ENCODE peak calls at places on chromosomes 11 and 22, in six cellular contexts. X, T, S, P, A and L are unnamed samples.

GRCh38 chr11:96267490-96268010 is 75.4 kb downstream of the MAML2 start:
- DNase-seq in X (peak; percentile 95), A (peak; percentile 54), P (no peak), S (no peak), T (no peak), L (peak; percentile 47)

GRCh38 chr11:9765320-9766101 is 101.6 kb downstream of the SWAP70 start:
- DNase-seq in A (no peak), P (no peak), S (peak; percentile 55), X (no peak), T (peak; percentile 92), L (no peak)

GRCh38 chr11:44308923-44309482 is 936 bp downstream of the ALX4 start:
- DNase-seq in X (no peak), S (no peak), P (no peak), T (no peak), A (no peak), L (no peak)

GRCh38 chr11:17764446-17765218 is 30.1 kb downstream of the KCNC1 start:
- DNase-seq in T (no peak), S (no peak), A (no peak), X (no peak), P (no peak), L (no peak)

GRCh38 chr22:29840498-29840897 is 2.4 kb upstream of the ASCC2 start:
- DNase-seq in S (no peak), A (no peak), T (no peak), P (no peak), X (no peak), L (no peak)

GRCh38 chr11:128582496-128583366 is 4.6 kb downstream of the ETS1 start:
- DNase-seq in T (no peak), A (no peak), X (no peak), P (no peak), S (no peak), L (no peak)

GRCh38 chr11:61685611-61685955 is 5.4 kb downstream of the DAGLA start:
- DNase-seq in T (no peak), A (no peak), P (no peak), S (no peak), X (no peak), L (no peak)

GRCh38 chr22:27663812-27664211 is 137.7 kb downstream of the MN1 start:
- DNase-seq in P (no peak), A (no peak), X (no peak), T (no peak), S (no peak), L (no peak)

GRCh38 chr11:2767751-2768150 is 68.0 kb upstream of the KCNQ1OT1 start:
- DNase-seq in A (no peak), X (no peak), P (no peak), T (no peak), S (no peak), L (no peak)

GRCh38 chr11:24963879-24964278 is 467.0 kb downstream of the LUZP2 start:
- DNase-seq in S (no peak), X (no peak), P (no peak), T (no peak), A (no peak), L (no peak)

GRCh38 chr22:30430933-30431332 is 5.4 kb downstream of the MTFP1 start:
- DNase-seq in P (peak; percentile 36), S (no peak), T (no peak), A (no peak), X (no peak), L (no peak)

GRCh38 chr11:114321621-114322257 is 25.5 kb downstream of the NNMT start:
- DNase-seq in X (no peak), P (no peak), A (no peak), S (no peak), T (no peak), L (no peak)

GRCh38 chr11:110160016-110160415 is 66.8 kb downstream of the ZC3H12C start:
- DNase-seq in T (no peak), P (no peak), A (no peak), X (no peak), S (no peak), L (no peak)

GRCh38 chr22:36239150-36239400 is 252 bp downstream of the APOL2 start:
- DNase-seq in X (no peak), T (no peak), S (no peak), A (no peak), P (no peak), L (no peak)

GRCh38 chr22:38947321-38948112 is 9.9 kb upstream of the APOBEC3A start:
- DNase-seq in P (no peak), S (no peak), T (no peak), X (no peak), A (no peak), L (no peak)

GRCh38 chr11:93672280-93672679 is 10.8 kb downstream of the CEP295 start:
- DNase-seq in T (no peak), S (no peak), X (no peak), A (no peak), P (no peak), L (no peak)

GRCh38 chr22:18064636-18065035 is 13.2 kb upstream of the PEX26 start:
- DNase-seq in X (no peak), S (no peak), A (no peak), T (no peak), P (no peak), L (no peak)

GRCh38 chr11:12402691-12403120 is 25.3 kb downstream of the PARVA start:
- DNase-seq in P (no peak), X (no peak), A (no peak), T (no peak), S (no peak), L (no peak)

GRCh38 chr11:111910637-111911562 is 670 bp downstream of the CRYAB start:
- DNase-seq in P (peak; percentile 65), X (no peak), T (no peak), S (no peak), A (no peak), L (no peak)

GRCh38 chr11:76801736-76802135 is 18.6 kb downstream of the TSKU start:
- DNase-seq in T (peak; percentile 61), X (no peak), P (no peak), A (no peak), S (no peak), L (no peak)

GRCh38 chr11:122812612-122813011 is 25.7 kb upstream of the CRTAM start:
- DNase-seq in X (no peak), A (no peak), T (no peak), S (no peak), P (no peak), L (no peak)
- TF ChIP-seq POLR2AphosphoS5 in X (no peak), A (no peak), T (no peak), S (no peak), P (no peak), L (no peak)

DNA sequence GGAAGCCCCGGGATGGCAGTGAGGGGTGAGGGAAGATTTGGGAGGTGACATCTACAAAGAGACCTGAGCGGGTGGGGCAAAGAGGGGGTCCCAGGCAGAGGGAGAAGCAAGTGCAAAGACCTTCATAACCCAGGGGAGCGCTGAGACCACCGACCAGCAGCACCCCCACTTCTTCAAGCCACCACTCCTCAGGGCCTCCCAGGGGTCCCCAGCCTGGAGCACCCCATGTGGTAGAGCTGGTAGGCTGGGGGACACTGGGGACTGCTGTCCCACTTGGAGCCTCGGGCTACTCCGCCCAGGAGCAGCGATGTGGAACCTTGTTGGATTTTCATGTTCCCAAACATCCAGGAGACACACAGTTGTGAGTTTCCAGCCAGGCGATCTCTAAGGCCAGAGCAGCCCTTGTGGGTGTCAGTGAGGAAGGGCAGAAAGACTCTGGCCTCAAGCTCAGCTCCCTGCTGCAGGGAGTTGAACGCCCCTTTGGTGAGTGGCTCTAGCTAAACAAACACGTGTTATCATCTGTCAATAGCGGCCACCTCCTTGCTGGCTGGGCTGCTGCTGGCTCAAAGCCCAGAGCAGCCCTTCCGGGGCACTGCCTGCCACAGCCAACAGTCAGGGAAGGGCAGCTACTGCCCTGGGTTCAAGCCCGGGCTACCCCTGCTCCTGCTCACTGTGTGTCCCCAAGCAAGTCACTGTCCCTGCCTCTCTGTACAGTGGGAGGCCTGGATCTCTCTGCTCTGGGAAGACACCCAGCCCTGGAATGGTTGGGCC is 25.7 kb upstream of the CHKA start:
- DNase-seq in A (no peak), T (peak; percentile 97), X (no peak), S (no peak), P (peak; percentile 81), L (no peak)
- TF ChIP-seq POLR2A in A (no peak), T (peak; percentile 94), X (no peak), S (no peak), P (peak; percentile 21), L (no peak)

GRCh38 chr11:78567209-78567608 is 7.5 kb downstream of the NARS2 start:
- DNase-seq in T (no peak), P (no peak), A (no peak), S (no peak), X (no peak), L (no peak)
- TF ChIP-seq TAF1 in T (no peak), P (no peak), A (no peak), S (no peak), X (no peak), L (no peak)

DNA sequence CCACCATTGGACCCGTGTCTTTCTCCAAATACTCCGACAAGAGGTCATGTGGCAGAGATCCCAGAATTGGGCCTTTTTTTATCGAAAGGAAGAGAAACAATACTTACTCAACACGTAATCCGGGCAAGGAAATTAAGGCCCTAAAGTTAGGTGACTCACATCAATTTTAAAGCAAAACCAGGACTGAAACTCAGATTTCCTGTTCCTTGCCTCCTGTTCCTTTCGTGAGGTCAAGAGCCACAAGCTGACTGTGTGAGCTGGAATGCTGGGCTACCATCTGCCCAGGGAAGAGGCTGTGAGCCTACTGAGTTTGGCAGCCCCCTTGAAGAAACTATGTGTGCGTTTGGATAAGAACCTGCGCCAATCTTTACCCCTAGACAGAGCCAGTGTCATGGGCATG is 27.1 kb upstream of the MRGPRX2 start:
- DNase-seq in T (no peak), X (no peak), P (no peak), A (no peak), S (no peak), L (no peak)
- TF ChIP-seq POLR2AphosphoS5 in T (no peak), X (no peak), P (no peak), A (no peak), S (no peak), L (no peak)

GRCh38 chr11:47248664-47249377 is at the start of gene ACP2:
- DNase-seq in X (peak; percentile 64), P (peak; percentile 85), A (peak; percentile 75), S (peak; percentile 93), T (peak; percentile 85), L (peak; percentile 73)
- TF ChIP-seq POLR2A in X (peak; percentile 94), P (peak; percentile 94), A (peak; percentile 88), S (peak; percentile 61), T (peak; percentile 90), L (peak; percentile 81)

GRCh38 chr22:46047226-46047625 is 70.3 kb upstream of the WNT7B start:
- DNase-seq in P (no peak), T (no peak), A (no peak), X (no peak), S (no peak), L (no peak)

GRCh38 chr22:46044718-46045458 is 67.9 kb upstream of the WNT7B start:
- DNase-seq in A (no peak), X (no peak), T (no peak), S (peak; percentile 66), P (no peak), L (no peak)

GRCh38 chr22:46043816-46044717 is 67.1 kb upstream of the WNT7B start:
- DNase-seq in X (no peak), T (no peak), A (no peak), S (peak; percentile 64), P (no peak), L (no peak)

GRCh38 chr22:46046299-46046685 is 69.3 kb upstream of the WNT7B start:
- DNase-seq in A (no peak), T (no peak), X (no peak), P (no peak), S (no peak), L (no peak)

GRCh38 chr22:46045459-46046298 is 68.7 kb upstream of the WNT7B start:
- DNase-seq in S (no peak), X (no peak), P (no peak), A (no peak), T (no peak), L (no peak)
- TF ChIP-seq TAF1 in S (no peak), X (no peak), P (no peak), A (no peak), T (no peak), L (no peak)